ENCODE peak calls at places on chromosomes 12 and 14, in four cellular contexts. W, M, N and T are unnamed samples. For H3K36me3, H3K4me1 and H3K9me3, the result is how much of the 10 kb centered on the place peaks cover.

GRCh38 chr12:64813733-64814132 is 10.7 kb upstream of the TBC1D30 start:
- DNase-seq in M (peak), W (no peak), N (no peak), T (no peak)

GRCh38 chr12:12518919-12519318 is 43.7 kb downstream of the DUSP16 start:
- DNase-seq in M (no peak), N (no peak), W (no peak), T (no peak)

GRCh38 chr14:63650336-63650952 is 8.8 kb upstream of the WDR89 start:
- DNase-seq in M (no peak), N (no peak), W (no peak), T (no peak)

GRCh38 chr12:94609917-94610443 is 40.4 kb downstream of the TMCC3 start:
- DNase-seq in M (no peak), W (no peak), N (no peak), T (no peak)

GRCh38 chr14:52781629-52782028 is 9.8 kb downstream of the GNPNAT1 start:
- DNase-seq in N (no peak), W (no peak), M (no peak), T (no peak)

GRCh38 chr12:100827901-100828520 is 33.4 kb downstream of the ANO4 start:
- DNase-seq in N (peak), W (no peak), M (no peak), T (no peak)

GRCh38 chr14:89899917-89900680 is 54.4 kb downstream of the EFCAB11 start:
- DNase-seq in N (peak), W (no peak), M (no peak), T (no peak)

GRCh38 chr12:14185441-14186192 is 179.9 kb upstream of the ATF7IP start:
- DNase-seq in N (peak), M (no peak), W (no peak), T (no peak)

GRCh38 chr12:132488127-132489077 is 1.5 kb upstream of the FBRSL1 start:
- DNase-seq in W (peak), N (peak), M (no peak), T (peak)

GRCh38 chr14:68596701-68597100 is 196.2 kb downstream of the ZFP36L1 start:
- DNase-seq in N (no peak), W (no peak), M (no peak), T (no peak)

GRCh38 chr12:122643207-122643805 is 59.9 kb downstream of the HCAR2 start:
- DNase-seq in M (no peak), N (no peak), W (no peak), T (no peak)

GRCh38 chr12:59716049-59716448 is 120.2 kb downstream of the SLC16A7 start:
- DNase-seq in M (no peak), N (no peak), W (no peak), T (no peak)

GRCh38 chr14:89013098-89013504 is 188.7 kb downstream of the TTC8 start:
- DNase-seq in N (peak), W (no peak), M (no peak), T (no peak)

GRCh38 chr12:109459247-109459646 is 17.9 kb downstream of the KCTD10 start:
- DNase-seq in M (no peak), W (no peak), N (no peak), T (no peak)

GRCh38 chr12:60266381-60266852 is 670.6 kb downstream of the SLC16A7 start:
- DNase-seq in M (no peak), W (no peak), N (no peak), T (no peak)

GRCh38 chr12:64566882-64567517 is 43.3 kb upstream of the RASSF3 start:
- DNase-seq in M (no peak), W (no peak), N (no peak), T (no peak)

GRCh38 chr12:19245656-19246055 is 116.1 kb downstream of the PLEKHA5 start:
- DNase-seq in N (no peak), M (no peak), W (no peak), T (no peak)

GRCh38 chr12:102824218-102824835 is 92.7 kb downstream of the PAH start:
- DNase-seq in W (peak), M (no peak), N (no peak), T (peak)

GRCh38 chr12:13504736-13505135 is 308.2 kb downstream of the EMP1 start:
- DNase-seq in W (no peak), M (no peak), N (no peak), T (no peak)

GRCh38 chr12:87812711-87813110 is 216.5 kb downstream of the C12orf50 start:
- DNase-seq in W (no peak), M (no peak), N (no peak), T (no peak)

GRCh38 chr14:92651106-92651792 is 97.2 kb downstream of the LGMN start:
- DNase-seq in M (no peak), W (no peak), N (peak), T (peak)

GRCh38 chr12:65156366-65156831 is 13.0 kb upstream of the LEMD3 start:
- DNase-seq in N (peak), W (no peak), M (no peak), T (no peak)

GRCh38 chr12:56193025-56193578 is 3.8 kb upstream of the SMARCC2 start:
- DNase-seq in M (no peak), N (peak), W (no peak), T (no peak)

GRCh38 chr12:86683568-86683991 is 427.4 kb upstream of the MGAT4C start:
- DNase-seq in N (no peak), W (no peak), M (no peak), T (no peak)

GRCh38 chr12:122395319-122395718 is 27.1 kb downstream of the CLIP1 start:
- DNase-seq in M (no peak), N (no peak), W (no peak), T (no peak)

GRCh38 chr12:45130881-45131281 is 80.0 kb upstream of the DBX2 start:
- DNase-seq in N (peak), W (no peak), M (no peak), T (no peak)

GRCh38 chr14:52023518-52023917 is 34.2 kb downstream of the RTRAF start:
- DNase-seq in N (no peak), M (no peak), W (no peak), T (no peak)

GRCh38 chr12:50275545-50275944 is 7.8 kb downstream of the LIMA1 start:
- DNase-seq in N (no peak), W (peak), M (no peak), T (no peak)

GRCh38 chr14:100526057-100526456 is 61.2 kb downstream of the BEGAIN start:
- DNase-seq in M (no peak), W (peak), N (no peak), T (peak)

GRCh38 chr14:76113691-76114090 is 38.0 kb upstream of the GPATCH2L start:
- DNase-seq in M (no peak), N (no peak), W (no peak), T (no peak)

GRCh38 chr12:68890701-68891113 is 42.3 kb downstream of the CPM start:
- DNase-seq in M (no peak), N (no peak), W (peak), T (no peak)

GRCh38 chr12:50934371-50934851 is 17.9 kb upstream of the HIGD1C start:
- DNase-seq in W (no peak), N (no peak), M (no peak), T (no peak)

GRCh38 chr12:66290716-66291200 is 11.5 kb upstream of the HELB start:
- DNase-seq in N (no peak), W (no peak), M (no peak), T (no peak)

GRCh38 chr12:121611306-121611705 is 15.0 kb upstream of the ORAI1 start:
- DNase-seq in W (no peak), N (peak), M (no peak), T (no peak)

GRCh38 chr14:53842938-53843337 is 113.7 kb downstream of the BMP4 start:
- DNase-seq in N (no peak), W (no peak), M (no peak), T (no peak)

GRCh38 chr12:53276511-53276910 is 8.4 kb downstream of the ESPL1 start:
- DNase-seq in W (no peak), M (no peak), N (no peak), T (no peak)

GRCh38 chr14:41350476-41350875 is 256.2 kb upstream of the LRFN5 start:
- DNase-seq in N (no peak), W (no peak), M (no peak), T (peak)

GRCh38 chr12:104340177-104340576 is 36.6 kb downstream of the EID3 start:
- DNase-seq in M (no peak), N (no peak), W (no peak), T (no peak)

GRCh38 chr12:104344682-104345081 is 41.1 kb downstream of the EID3 start:
- DNase-seq in N (no peak), M (no peak), W (no peak), T (no peak)

GRCh38 chr12:104340917-104341611 is 37.5 kb downstream of the EID3 start:
- DNase-seq in M (no peak), N (no peak), W (no peak), T (no peak)

GRCh38 chr12:104342147-104342546 is 38.6 kb downstream of the EID3 start:
- DNase-seq in M (no peak), W (no peak), N (no peak), T (no peak)

GRCh38 chr12:104342635-104343249 is 39.2 kb downstream of the EID3 start:
- DNase-seq in N (no peak), W (no peak), M (no peak), T (no peak)
- H3K36me3 ChIP-seq in N (half or more), W (half or more), M (half or more), T (half or more)

DNA sequence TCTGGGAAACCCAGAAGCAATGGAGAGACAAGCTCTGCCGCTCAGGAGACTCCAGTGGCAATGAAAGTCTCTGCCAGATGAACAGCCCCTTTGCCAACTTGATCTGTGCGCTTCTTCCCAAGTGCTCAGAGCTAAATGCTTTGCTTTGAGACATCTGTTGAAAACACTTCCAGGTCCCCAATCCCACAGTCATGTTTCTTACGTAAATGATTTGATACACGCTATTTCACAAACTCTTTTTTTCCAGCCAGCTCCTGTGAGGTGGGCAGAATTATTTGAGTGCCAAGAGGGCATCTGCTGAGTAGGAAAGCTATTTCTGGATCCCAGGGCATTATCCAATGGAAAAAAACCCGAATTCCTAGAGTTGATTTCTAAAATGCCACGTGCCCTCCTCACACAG is 147.6 kb downstream of the RIMBP2 start:
- DNase-seq in W (no peak), M (no peak), N (no peak), T (no peak)
- H3K4me1 ChIP-seq in W (under half), M (under half), N (under half), T (under half)

GRCh38 chr14:32763673-32764072 is 175.0 kb upstream of the NPAS3 start:
- DNase-seq in M (no peak), N (no peak), W (no peak), T (no peak)
- H3K9me3 ChIP-seq in M (under half), N (under half), W (under half), T (under half)

GRCh38 chr14:103130017-103130764 is 6.9 kb downstream of the TNFAIP2 start:
- DNase-seq in W (no peak), N (no peak), M (no peak), T (no peak)

GRCh38 chr14:103129301-103130016 is 6.2 kb downstream of the TNFAIP2 start:
- DNase-seq in M (no peak), W (no peak), N (no peak), T (no peak)

GRCh38 chr14:103127861-103128598 is 4.8 kb downstream of the TNFAIP2 start:
- DNase-seq in W (no peak), M (no peak), N (no peak), T (no peak)

GRCh38 chr14:103127356-103127755 is 4.1 kb downstream of the TNFAIP2 start:
- DNase-seq in N (no peak), W (peak), M (no peak), T (peak)

DNA sequence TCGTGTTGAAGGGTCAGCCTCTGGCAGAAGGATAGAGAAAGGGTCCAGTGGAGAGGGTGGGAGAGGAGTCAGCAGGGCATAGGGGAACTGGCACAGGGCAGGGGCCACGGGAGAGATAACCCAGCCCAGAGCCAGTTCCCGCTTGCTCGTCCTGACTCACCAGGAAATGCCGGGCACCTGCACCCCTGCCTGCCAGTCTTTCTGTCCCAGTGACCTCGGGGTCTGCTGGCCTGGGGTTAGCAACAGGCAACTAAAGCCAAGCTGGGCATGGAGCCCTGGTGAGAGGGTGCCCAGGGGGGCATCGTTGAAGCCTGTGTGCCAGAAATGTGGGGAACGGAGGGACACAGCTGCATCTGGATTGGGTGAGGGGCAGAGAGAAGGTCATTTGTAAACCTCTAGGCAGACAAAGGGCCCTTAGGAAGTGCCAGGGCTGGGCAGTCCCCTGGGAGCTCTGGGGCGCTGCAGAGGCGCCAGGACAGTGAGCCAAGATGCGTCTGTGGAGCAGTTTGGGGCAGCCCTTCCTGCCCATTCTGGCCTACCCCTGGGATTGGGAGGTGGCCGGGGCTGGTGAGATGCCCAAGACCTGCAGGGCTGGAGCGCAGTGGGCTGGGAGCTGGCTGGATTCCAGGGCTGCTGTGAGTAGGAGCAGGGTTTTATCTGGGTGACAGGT is 5.5 kb downstream of the TNFAIP2 start:
- DNase-seq in N (no peak), W (peak), M (no peak), T (peak)
- H3K36me3 ChIP-seq in N (under half), W (half or more), M (half or more), T (under half)

GRCh38 chr14:55329999-55330710 is 58.9 kb downstream of the FBXO34 start:
- DNase-seq in M (no peak), W (no peak), N (no peak), T (no peak)

GRCh38 chr14:55324812-55325211 is 53.6 kb downstream of the FBXO34 start:
- DNase-seq in N (no peak), M (no peak), W (no peak), T (no peak)

GRCh38 chr14:55327179-55327578 is 56.0 kb downstream of the FBXO34 start:
- DNase-seq in W (no peak), M (no peak), N (peak), T (no peak)

GRCh38 chr14:55323910-55324309 is 52.7 kb downstream of the FBXO34 start:
- DNase-seq in W (no peak), M (no peak), N (no peak), T (no peak)

DNA sequence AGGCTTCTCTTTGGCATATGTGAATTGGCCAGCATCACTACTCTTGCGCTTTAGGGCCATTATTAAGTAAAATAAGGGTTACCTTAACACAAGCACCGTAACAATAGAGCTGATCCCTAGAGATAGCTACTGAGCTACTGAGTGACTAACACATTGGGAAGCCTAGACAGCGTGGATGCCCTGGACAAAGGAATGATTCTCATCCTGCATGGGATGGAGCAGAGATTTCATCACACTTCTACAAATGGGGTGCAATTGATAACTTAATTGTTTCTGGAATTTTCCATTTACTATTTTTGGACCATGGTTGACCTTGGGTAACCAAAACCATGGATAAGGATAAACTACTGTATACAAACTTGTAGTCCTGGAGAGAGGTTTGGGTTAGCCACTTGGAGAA is 57.1 kb downstream of the FBXO34 start:
- DNase-seq in M (no peak), N (no peak), W (no peak), T (no peak)
- H3K4me1 ChIP-seq in M (under half), N (under half), W (half or more), T (half or more)